ENCODE peak calls at places on chromosomes 3 and 15, in eight cellular contexts. U, N, X, J, L, G, T and V are unnamed samples.

GRCh38 chr15:93072440-93073394 is 16.3 kb downstream of the RGMA start:
- DNase-seq in U (peak; percentile 94), N (peak; percentile 52), X (peak; percentile 95), J (peak; percentile 90), L (peak; percentile 45), G (peak; percentile 80), T (peak; percentile 9), V (peak; percentile 60)

GRCh38 chr3:53195066-53195450 is 34.0 kb downstream of the PRKCD start:
- DNase-seq in U (no peak), N (no peak), X (no peak), J (no peak), L (no peak), G (no peak), T (no peak), V (no peak)

GRCh38 chr15:28955686-28956421 is 70.1 kb downstream of the APBA2 start:
- DNase-seq in U (peak; percentile 37), N (no peak), X (no peak), J (no peak), L (peak; percentile 86), G (no peak), T (peak; percentile 91), V (no peak)

GRCh38 chr3:46417120-46417510 is 10.1 kb downstream of the CCRL2 start:
- DNase-seq in U (no peak), N (no peak), X (no peak), J (no peak), L (no peak), G (no peak), T (no peak), V (no peak)

GRCh38 chr3:195065142-195065863 is 205.7 kb downstream of the XXYLT1 start:
- DNase-seq in U (no peak), N (no peak), X (peak; percentile 79), J (peak; percentile 75), L (no peak), G (no peak), T (no peak), V (no peak)

GRCh38 chr15:81161215-81161673 is 27.2 kb downstream of the CFAP161 start:
- DNase-seq in U (no peak), N (no peak), X (no peak), J (no peak), L (no peak), G (no peak), T (no peak), V (no peak)

GRCh38 chr3:184741259-184741556 is 29.3 kb upstream of the MAGEF1 start:
- DNase-seq in U (peak; percentile 34), N (no peak), X (no peak), J (no peak), L (no peak), G (no peak), T (no peak), V (peak; percentile 50)

GRCh38 chr3:129618901-129619671 is 12.6 kb upstream of the PLXND1 start:
- DNase-seq in U (no peak), N (no peak), X (peak; percentile 71), J (peak; percentile 72), L (no peak), G (no peak), T (no peak), V (no peak)

GRCh38 chr3:12796171-12797123 is at the start of gene CAND2:
- DNase-seq in U (peak; percentile 66), N (peak; percentile 30), X (peak; percentile 93), J (peak; percentile 81), L (peak; percentile 57), G (no peak), T (no peak), V (no peak)

GRCh38 chr3:157240413-157240812 is 80.5 kb upstream of the CCNL1 start:
- DNase-seq in U (no peak), N (no peak), X (no peak), J (no peak), L (no peak), G (no peak), T (no peak), V (no peak)

GRCh38 chr3:17500618-17501017 is 241.8 kb downstream of the TBC1D5 start:
- DNase-seq in U (no peak), N (no peak), X (no peak), J (no peak), L (peak; percentile 38), G (no peak), T (no peak), V (no peak)

GRCh38 chr3:143775401-143775970 is 72.8 kb downstream of the SLC9A9 start:
- DNase-seq in U (no peak), N (peak; percentile 80), X (no peak), J (no peak), L (peak; percentile 25), G (no peak), T (peak; percentile 48), V (no peak)

GRCh38 chr3:141370065-141370533 is 1.8 kb downstream of the ZBTB38 start:
- DNase-seq in U (no peak), N (peak; percentile 51), X (no peak), J (no peak), L (peak; percentile 79), G (peak; percentile 79), T (peak; percentile 91), V (peak; percentile 21)

GRCh38 chr3:98817546-98817945 is 54.4 kb downstream of the ST3GAL6 start:
- DNase-seq in U (no peak), N (peak; percentile 57), X (no peak), J (no peak), L (peak; percentile 63), G (no peak), T (peak; percentile 73), V (peak; percentile 64)

GRCh38 chr3:63029921-63030320 is 154.7 kb upstream of the CADPS start:
- DNase-seq in U (no peak), N (no peak), X (no peak), J (no peak), L (no peak), G (no peak), T (no peak), V (no peak)

GRCh38 chr15:31977812-31978662 is 52.3 kb upstream of the CHRNA7 start:
- DNase-seq in U (peak; percentile 87), N (peak; percentile 29), X (peak; percentile 84), J (peak; percentile 79), L (peak; percentile 17), G (peak; percentile 55), T (peak; percentile 46), V (peak; percentile 45)

GRCh38 chr3:127196466-127197299 is 3.8 kb downstream of the PRR23E start:
- DNase-seq in U (no peak), N (no peak), X (no peak), J (no peak), L (no peak), G (no peak), T (no peak), V (no peak)

GRCh38 chr15:73225358-73226015 is 143.3 kb downstream of the HCN4 start:
- DNase-seq in U (no peak), N (no peak), X (no peak), J (no peak), L (no peak), G (no peak), T (no peak), V (no peak)

GRCh38 chr3:36212291-36212690 is 168.0 kb upstream of the STAC start:
- DNase-seq in U (no peak), N (no peak), X (no peak), J (no peak), L (peak; percentile 81), G (no peak), T (no peak), V (no peak)

GRCh38 chr3:183038221-183038620 is 57.9 kb upstream of the DCUN1D1 start:
- DNase-seq in U (no peak), N (no peak), X (no peak), J (no peak), L (no peak), G (peak; percentile 11), T (no peak), V (no peak)

GRCh38 chr3:127848131-127849129 is 26.1 kb upstream of the MGLL start:
- DNase-seq in U (no peak), N (no peak), X (no peak), J (no peak), L (no peak), G (no peak), T (no peak), V (no peak)

GRCh38 chr3:118850687-118851086 is 184.0 kb downstream of the IGSF11 start:
- DNase-seq in U (no peak), N (no peak), X (no peak), J (no peak), L (no peak), G (no peak), T (no peak), V (no peak)

GRCh38 chr3:4520013-4520881 is 27.1 kb downstream of the ITPR1 start:
- DNase-seq in U (no peak), N (no peak), X (peak; percentile 56), J (no peak), L (no peak), G (no peak), T (no peak), V (no peak)

GRCh38 chr3:180959691-180960090 is 29.8 kb downstream of the DNAJC19 start:
- DNase-seq in U (no peak), N (no peak), X (no peak), J (no peak), L (no peak), G (no peak), T (no peak), V (no peak)

GRCh38 chr3:149375164-149375823 is 2.2 kb downstream of the TM4SF1 start:
- DNase-seq in U (no peak), N (no peak), X (peak; percentile 53), J (no peak), L (peak; percentile 28), G (peak; percentile 56), T (no peak), V (no peak)

GRCh38 chr3:71921036-71921435 is 136.1 kb upstream of the PROK2 start:
- DNase-seq in U (no peak), N (no peak), X (no peak), J (no peak), L (no peak), G (no peak), T (no peak), V (no peak)

GRCh38 chr15:42090375-42090774 is 4.0 kb downstream of the PLA2G4D start:
- DNase-seq in U (no peak), N (no peak), X (no peak), J (no peak), L (no peak), G (no peak), T (no peak), V (no peak)

GRCh38 chr15:90839187-90840071 is 29.0 kb upstream of the FURIN start:
- DNase-seq in U (peak; percentile 67), N (no peak), X (no peak), J (no peak), L (no peak), G (peak; percentile 29), T (peak; percentile 41), V (peak; percentile 29)

GRCh38 chr15:40412095-40412759 is 6.6 kb downstream of the IVD start:
- DNase-seq in U (no peak), N (no peak), X (no peak), J (no peak), L (no peak), G (no peak), T (no peak), V (no peak)

GRCh38 chr15:89575656-89576416 is 567 bp downstream of the TICRR start:
- DNase-seq in U (no peak), N (no peak), X (peak; percentile 66), J (no peak), L (peak; percentile 33), G (peak; percentile 31), T (no peak), V (no peak)

GRCh38 chr3:117788086-117788485 is 1078.5 kb downstream of the TUSC7 start:
- DNase-seq in U (no peak), N (peak; percentile 36), X (peak; percentile 47), J (no peak), L (peak; percentile 89), G (no peak), T (no peak), V (no peak)

GRCh38 chr3:144237351-144237750 is 265.7 kb downstream of the DIPK2A start:
- DNase-seq in U (no peak), N (no peak), X (no peak), J (no peak), L (no peak), G (no peak), T (no peak), V (no peak)

GRCh38 chr15:25134546-25134945 is 179.8 kb downstream of the SNRPN start:
- DNase-seq in U (no peak), N (no peak), X (no peak), J (no peak), L (no peak), G (no peak), T (no peak), V (no peak)